ENCODE peak calls at places on chromosomes 3 and 15, in four cellular contexts. I is small intestine; T is PC-9; F is CD4-positive, alpha-beta memory T cell. C is an unnamed sample.

GRCh38 chr3:124282751-124283643 is 291.1 kb upstream of the ROPN1 start:
- DNase-seq in I (no peak), T (no peak), F (no peak), C (no peak)

GRCh38 chr3:107208100-107208499 is 169.1 kb upstream of the CCDC54 start:
- DNase-seq in I (peak; percentile 3), T (peak; percentile 90), F (no peak), C (no peak)

GRCh38 chr15:85330941-85331588 is 49.3 kb upstream of the AKAP13 start:
- DNase-seq in I (peak; percentile 98), T (peak; percentile 78), F (peak; percentile 84), C (no peak)

GRCh38 chr3:169948559-169949371 is 17.8 kb upstream of the SEC62 start:
- DNase-seq in I (no peak), T (no peak), F (no peak), C (no peak)

GRCh38 chr3:102480139-102480538 is 45.3 kb downstream of the ZPLD1 start:
- DNase-seq in I (no peak), T (no peak), F (no peak), C (no peak)

GRCh38 chr3:19526071-19526470 is 377.8 kb downstream of the KCNH8 start:
- DNase-seq in I (no peak), T (no peak), F (no peak), C (no peak)

GRCh38 chr15:50925281-50925680 is 16.8 kb downstream of the AP4E1 start:
- DNase-seq in I (no peak), T (no peak), F (no peak), C (no peak)

GRCh38 chr15:69910511-69910910 is 187.2 kb downstream of the TLE3 start:
- DNase-seq in I (no peak), T (no peak), F (no peak), C (no peak)

GRCh38 chr3:192183109-192183508 is 544.2 kb downstream of the FGF12 start:
- DNase-seq in I (no peak), T (no peak), F (no peak), C (no peak)

GRCh38 chr3:54710954-54711353 is 216.9 kb downstream of the LRTM1 start:
- DNase-seq in I (peak; percentile 84), T (no peak), F (no peak), C (no peak)

GRCh38 chr3:179234244-179234643 is 16.7 kb downstream of the KCNMB3 start:
- DNase-seq in I (no peak), T (no peak), F (no peak), C (no peak)

GRCh38 chr3:14403636-14404395 is 1.4 kb downstream of the SLC6A6 start:
- DNase-seq in I (peak; percentile 65), T (no peak), F (no peak), C (no peak)

GRCh38 chr15:88390502-88390901 is 76.7 kb downstream of the MRPL46 start:
- DNase-seq in I (no peak), T (no peak), F (no peak), C (no peak)

GRCh38 chr15:40092416-40093223 is 16.1 kb downstream of the BMF start:
- DNase-seq in I (peak; percentile 75), T (no peak), F (no peak), C (no peak)

GRCh38 chr3:188010478-188010877 is 143.5 kb upstream of the LPP start:
- DNase-seq in I (no peak), T (no peak), F (no peak), C (no peak)

GRCh38 chr3:124263168-124263567 is 271.2 kb upstream of the ROPN1 start:
- DNase-seq in I (no peak), T (peak; percentile 42), F (no peak), C (no peak)

GRCh38 chr15:100667405-100668320 is 65.3 kb downstream of the ASB7 start:
- DNase-seq in I (no peak), T (no peak), F (no peak), C (no peak)

GRCh38 chr3:107752202-107752990 is 229.6 kb downstream of the BBX start:
- DNase-seq in I (peak; percentile 22), T (no peak), F (no peak), C (no peak)

GRCh38 chr3:12902181-12902999 is 61.0 kb upstream of the RPL32 start:
- DNase-seq in I (no peak), T (no peak), F (peak; percentile 22), C (no peak)

GRCh38 chr3:69306239-69307185 is 79.4 kb downstream of the FRMD4B start:
- DNase-seq in I (peak; percentile 84), T (peak; percentile 70), F (peak; percentile 69), C (peak; percentile 64)

DNA sequence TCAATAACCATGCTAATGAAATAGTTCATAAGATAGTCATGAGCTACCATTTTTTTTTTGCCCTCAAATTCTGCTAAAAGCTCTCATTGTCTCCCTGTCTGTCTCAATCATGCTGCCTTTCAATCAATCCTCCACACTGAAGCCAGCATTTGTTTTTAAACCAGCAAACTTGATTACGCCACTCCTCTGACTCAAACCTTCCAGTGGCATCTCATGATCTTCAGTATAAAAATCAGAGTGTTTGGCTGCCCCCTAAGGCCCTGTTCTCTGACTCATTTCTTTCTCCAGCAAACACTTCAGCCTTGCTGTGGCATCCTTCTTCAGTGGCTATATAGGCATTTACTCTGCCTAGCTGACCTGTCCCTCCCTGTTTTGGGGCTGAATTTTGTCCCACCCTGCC is 36.0 kb upstream of the EOMES start:
- DNase-seq in I (no peak), T (peak; percentile 60), F (no peak), C (no peak)
- H3K27ac ChIP-seq in I (no peak overlapping the region), T (no peak overlapping the region), F (no peak overlapping the region), C (no peak overlapping the region)

GRCh38 chr3:76040946-76041345 is 255.6 kb upstream of the ZNF717 start:
- DNase-seq in I (no peak), T (no peak), F (no peak), C (no peak)

GRCh38 chr3:76044601-76045600 is 259.6 kb upstream of the ZNF717 start:
- DNase-seq in I (peak; percentile 32), T (no peak), F (no peak), C (no peak)

GRCh38 chr3:76047368-76047767 is 262.0 kb upstream of the ZNF717 start:
- DNase-seq in I (no peak), T (no peak), F (no peak), C (no peak)

GRCh38 chr3:76039431-76039830 is 254.1 kb upstream of the ZNF717 start:
- DNase-seq in I (no peak), T (no peak), F (no peak), C (no peak)

GRCh38 chr3:76043746-76044145 is 258.4 kb upstream of the ZNF717 start:
- DNase-seq in I (no peak), T (no peak), F (no peak), C (no peak)
- H3K27ac ChIP-seq in I (no peak overlapping the region), T (no peak overlapping the region), F (no peak overlapping the region), C (no peak overlapping the region)

DNA sequence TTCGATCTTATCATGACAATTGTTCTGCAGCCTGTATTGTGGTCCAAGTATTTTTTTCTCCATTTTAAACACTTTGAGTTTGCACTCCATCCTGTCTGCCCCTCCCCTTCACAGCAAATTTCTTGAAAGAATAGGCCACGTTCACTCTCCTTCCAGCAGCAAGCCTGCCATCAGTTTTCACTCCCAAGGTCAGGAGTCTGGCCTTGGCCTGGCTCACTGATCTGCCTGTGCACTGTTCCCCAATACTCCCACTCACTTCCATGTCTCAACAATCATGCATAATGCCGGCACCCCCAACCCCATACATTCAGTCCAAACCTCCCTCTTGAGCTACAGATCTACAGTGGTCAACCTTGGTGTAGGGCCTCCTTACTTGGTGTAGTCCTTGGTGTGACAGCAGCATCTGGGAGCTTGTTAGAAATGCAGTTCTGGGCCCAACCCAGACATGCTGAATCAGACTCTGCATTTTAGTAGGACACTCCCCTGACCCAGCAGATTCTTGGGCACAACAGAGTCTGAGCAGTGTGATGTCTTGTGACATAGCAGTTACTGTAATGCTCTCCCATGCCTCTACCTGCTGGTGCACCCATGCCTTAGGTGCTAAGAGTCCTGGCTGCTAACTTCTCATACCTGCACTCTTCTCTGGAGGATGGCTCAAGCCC is 58.3 kb upstream of the XCR1 start:
- DNase-seq in I (no peak), T (no peak), F (no peak), C (no peak)
- H3K27ac ChIP-seq in I (no peak overlapping the region), T (no peak overlapping the region), F (no peak overlapping the region), C (no peak overlapping the region)

DNA sequence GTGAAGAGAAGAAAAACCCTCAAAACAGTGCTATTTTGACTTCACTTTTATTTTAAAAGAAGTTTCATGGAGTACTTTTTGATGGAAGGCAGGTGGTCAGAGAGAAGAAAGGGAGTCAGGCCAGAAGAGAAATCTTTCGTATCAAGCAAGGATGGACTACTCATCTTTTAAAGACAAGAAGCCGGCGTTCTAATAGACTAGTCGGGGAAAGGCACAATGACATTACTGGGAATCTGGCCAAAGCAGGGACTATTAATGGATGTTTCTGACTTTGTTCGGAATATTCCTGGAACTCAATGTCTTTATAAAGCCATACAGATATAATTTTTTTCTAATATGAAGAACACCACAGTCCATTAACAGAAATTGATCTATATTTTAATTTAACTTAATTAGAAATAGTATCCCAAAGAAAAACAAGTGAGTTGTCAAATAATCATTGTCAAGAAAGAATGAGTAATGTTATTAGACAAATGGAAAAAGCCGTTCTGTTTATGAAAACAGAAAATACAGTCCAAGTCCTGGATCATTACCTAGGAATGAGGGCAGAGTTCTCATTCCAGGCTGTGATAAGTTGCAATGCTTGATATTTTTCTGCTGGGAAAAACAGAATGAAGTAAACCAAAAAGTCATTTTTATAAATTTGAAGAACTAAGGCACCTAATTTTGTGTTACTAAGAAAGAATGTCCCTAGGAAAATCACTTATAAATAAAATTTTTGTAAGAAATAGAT is 23.7 kb upstream of the PCOLCE2 start:
- DNase-seq in I (no peak), T (no peak), F (no peak), C (no peak)
- H3K27ac ChIP-seq in I (no peak overlapping the region), T (no peak overlapping the region), F (no peak overlapping the region), C (no peak overlapping the region)

DNA sequence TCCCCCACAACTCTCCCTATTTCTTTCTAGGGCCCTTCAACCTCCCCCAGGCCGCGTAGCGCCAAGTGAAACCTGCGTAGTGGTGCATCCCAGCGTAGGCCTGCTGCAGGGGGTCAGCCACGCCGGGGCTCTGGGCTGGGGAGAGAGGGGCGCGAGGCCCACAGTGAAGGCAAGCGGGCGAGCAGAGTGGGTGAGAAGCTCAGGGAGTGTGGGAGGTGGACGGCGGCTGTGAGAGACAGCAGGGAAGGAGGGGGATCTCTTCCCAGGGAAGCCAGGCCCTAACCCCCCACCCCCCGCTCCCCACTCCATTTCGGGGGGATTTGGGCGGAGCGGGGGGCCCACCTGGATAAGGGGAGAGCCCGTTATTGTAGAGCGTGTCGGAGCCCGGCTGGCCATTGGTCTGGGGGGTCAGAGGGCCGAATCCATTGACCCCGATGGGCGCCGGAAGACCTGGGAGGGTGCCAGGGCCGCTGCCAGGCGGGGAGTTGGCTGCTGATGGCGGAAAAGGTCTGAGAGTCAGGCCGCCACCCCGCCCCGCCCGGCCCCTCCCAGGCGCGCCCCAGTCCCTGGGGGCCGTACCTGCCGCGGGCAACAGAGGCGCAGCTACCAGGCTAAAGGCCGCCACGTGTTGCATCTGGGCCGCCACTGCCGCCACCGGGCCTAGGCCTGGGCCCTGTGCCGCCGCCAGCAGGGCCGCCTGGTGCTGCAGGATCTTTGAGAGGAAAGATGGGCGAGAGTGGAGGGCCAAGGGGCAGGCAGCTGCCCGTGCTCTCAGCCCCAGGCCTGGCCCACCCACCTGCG is 16.6 kb upstream of the PARP6 start:
- DNase-seq in I (no peak), T (no peak), F (no peak), C (no peak)
- H3K27ac ChIP-seq in I (no peak overlapping the region), T (no peak overlapping the region), F (no peak overlapping the region), C (no peak overlapping the region)

GRCh38 chr3:110343376-110343775 is 728.2 kb upstream of the NECTIN3 start:
- DNase-seq in I (no peak), T (no peak), F (no peak), C (no peak)
- H3K27ac ChIP-seq in I (no peak overlapping the region), T (no peak overlapping the region), F (no peak overlapping the region), C (no peak overlapping the region)